ENCODE peak calls at places on chromosome 16, in five cellular contexts. One of them, this sample, is unnamed.

GRCh38 chr16:10076037-10076436 is 106.2 kb downstream of the GRIN2A start:
- DNase-seq in NCI-H1417: no peak
- DNase-seq in T-helper 9 cell: no peak
- DNase-seq in H7: no peak
- DNase-seq in foreskin fibroblast: no peak
- DNase-seq in this sample: no peak

GRCh38 chr16:80066805-80067580 is 466.5 kb upstream of the MAF start:
- DNase-seq in NCI-H1417: peak
- DNase-seq in T-helper 9 cell: no peak
- DNase-seq in H7: no peak
- DNase-seq in foreskin fibroblast: no peak
- DNase-seq in this sample: no peak

GRCh38 chr16:30874821-30875717 is 18.8 kb downstream of the BCL7C start:
- DNase-seq in NCI-H1417: peak
- DNase-seq in T-helper 9 cell: peak
- DNase-seq in H7: peak
- DNase-seq in foreskin fibroblast: peak
- DNase-seq in this sample: peak

GRCh38 chr16:3665508-3665907 is 11.0 kb downstream of the DNASE1 start:
- DNase-seq in NCI-H1417: no peak
- DNase-seq in T-helper 9 cell: no peak
- DNase-seq in H7: peak
- DNase-seq in foreskin fibroblast: no peak
- DNase-seq in this sample: no peak

GRCh38 chr16:73713817-73714495 is 582.7 kb upstream of the PSMD7 start:
- DNase-seq in NCI-H1417: no peak
- DNase-seq in T-helper 9 cell: no peak
- DNase-seq in H7: peak
- DNase-seq in foreskin fibroblast: no peak
- DNase-seq in this sample: peak

GRCh38 chr16:63907251-63907650 is 1214.6 kb downstream of the CDH11 start:
- DNase-seq in NCI-H1417: no peak
- DNase-seq in T-helper 9 cell: no peak
- DNase-seq in H7: no peak
- DNase-seq in foreskin fibroblast: no peak
- DNase-seq in this sample: no peak

GRCh38 chr16:47713225-47713595 is 252.1 kb downstream of the PHKB start:
- DNase-seq in NCI-H1417: no peak
- DNase-seq in T-helper 9 cell: no peak
- DNase-seq in H7: no peak
- DNase-seq in foreskin fibroblast: peak
- DNase-seq in this sample: no peak

GRCh38 chr16:637081-638018 is 1.2 kb upstream of the METTL26 start:
- DNase-seq in NCI-H1417: peak
- DNase-seq in T-helper 9 cell: peak
- DNase-seq in H7: peak
- DNase-seq in foreskin fibroblast: peak
- DNase-seq in this sample: peak

GRCh38 chr16:4261557-4262172 is 11.2 kb downstream of the TFAP4 start:
- DNase-seq in NCI-H1417: no peak
- DNase-seq in T-helper 9 cell: peak
- DNase-seq in H7: peak
- DNase-seq in foreskin fibroblast: peak
- DNase-seq in this sample: peak

GRCh38 chr16:86509759-86510464 is 415 bp upstream of the FOXF1 start:
- DNase-seq in NCI-H1417: peak
- DNase-seq in T-helper 9 cell: no peak
- DNase-seq in H7: peak
- DNase-seq in foreskin fibroblast: peak
- DNase-seq in this sample: peak

GRCh38 chr16:24206926-24207325 is 49.2 kb upstream of the CACNG3 start:
- DNase-seq in NCI-H1417: no peak
- DNase-seq in T-helper 9 cell: no peak
- DNase-seq in H7: no peak
- DNase-seq in foreskin fibroblast: no peak
- DNase-seq in this sample: no peak

GRCh38 chr16:87897563-87898505 is 28.5 kb upstream of the SLC7A5 start:
- DNase-seq in NCI-H1417: no peak
- DNase-seq in T-helper 9 cell: peak
- DNase-seq in H7: no peak
- DNase-seq in foreskin fibroblast: no peak
- DNase-seq in this sample: no peak

GRCh38 chr16:24070851-24071250 is 185.3 kb upstream of the CACNG3 start:
- DNase-seq in NCI-H1417: peak
- DNase-seq in T-helper 9 cell: no peak
- DNase-seq in H7: peak
- DNase-seq in foreskin fibroblast: no peak
- DNase-seq in this sample: peak

GRCh38 chr16:49640606-49641005 is 215.3 kb downstream of the ZNF423 start:
- DNase-seq in NCI-H1417: no peak
- DNase-seq in T-helper 9 cell: no peak
- DNase-seq in H7: peak
- DNase-seq in foreskin fibroblast: peak
- DNase-seq in this sample: no peak

GRCh38 chr16:66935319-66936011 is at the start of gene CES2:
- DNase-seq in NCI-H1417: no peak
- DNase-seq in T-helper 9 cell: no peak
- DNase-seq in H7: peak
- DNase-seq in foreskin fibroblast: peak
- DNase-seq in this sample: peak

GRCh38 chr16:74984194-74984669 is 691 bp downstream of the WDR59 start:
- DNase-seq in NCI-H1417: no peak
- DNase-seq in T-helper 9 cell: no peak
- DNase-seq in H7: no peak
- DNase-seq in foreskin fibroblast: peak
- DNase-seq in this sample: no peak

GRCh38 chr16:55622930-55623561 is 32.7 kb upstream of the SLC6A2 start:
- DNase-seq in NCI-H1417: peak
- DNase-seq in T-helper 9 cell: no peak
- DNase-seq in H7: peak
- DNase-seq in foreskin fibroblast: no peak
- DNase-seq in this sample: peak

GRCh38 chr16:81526935-81527334 is 82.3 kb downstream of the CMIP start:
- DNase-seq in NCI-H1417: no peak
- DNase-seq in T-helper 9 cell: no peak
- DNase-seq in H7: no peak
- DNase-seq in foreskin fibroblast: no peak
- DNase-seq in this sample: no peak

GRCh38 chr16:6021544-6021943 is 923.9 kb upstream of the EEF2KMT start:
- DNase-seq in NCI-H1417: no peak
- DNase-seq in T-helper 9 cell: no peak
- DNase-seq in H7: no peak
- DNase-seq in foreskin fibroblast: no peak
- DNase-seq in this sample: no peak

GRCh38 chr16:17463335-17463734 is 7.4 kb downstream of the XYLT1 start:
- DNase-seq in NCI-H1417: no peak
- DNase-seq in T-helper 9 cell: no peak
- DNase-seq in H7: no peak
- DNase-seq in foreskin fibroblast: no peak
- DNase-seq in this sample: no peak

GRCh38 chr16:70808371-70808770 is 7.4 kb upstream of the VAC14 start:
- DNase-seq in NCI-H1417: no peak
- DNase-seq in T-helper 9 cell: no peak
- DNase-seq in H7: no peak
- DNase-seq in foreskin fibroblast: no peak
- DNase-seq in this sample: no peak

GRCh38 chr16:30394603-30395154 is 541 bp upstream of the ZNF48 start:
- DNase-seq in NCI-H1417: peak
- DNase-seq in T-helper 9 cell: no peak
- DNase-seq in H7: peak
- DNase-seq in foreskin fibroblast: peak
- DNase-seq in this sample: peak

GRCh38 chr16:1052791-1053521 is 19.6 kb upstream of the SSTR5 start:
- DNase-seq in NCI-H1417: peak
- DNase-seq in T-helper 9 cell: no peak
- DNase-seq in H7: no peak
- DNase-seq in foreskin fibroblast: no peak
- DNase-seq in this sample: no peak

GRCh38 chr16:73113326-73113720 is 65.4 kb upstream of the ZFHX3 start:
- DNase-seq in NCI-H1417: no peak
- DNase-seq in T-helper 9 cell: no peak
- DNase-seq in H7: no peak
- DNase-seq in foreskin fibroblast: peak
- DNase-seq in this sample: no peak

GRCh38 chr16:2531371-2531695 is at the start of gene CEMP1:
- DNase-seq in NCI-H1417: no peak
- DNase-seq in T-helper 9 cell: no peak
- DNase-seq in H7: peak
- DNase-seq in foreskin fibroblast: no peak
- DNase-seq in this sample: no peak

GRCh38 chr16:1591306-1591705 is 20.6 kb downstream of the IFT140 start:
- DNase-seq in NCI-H1417: no peak
- DNase-seq in T-helper 9 cell: no peak
- DNase-seq in H7: no peak
- DNase-seq in foreskin fibroblast: no peak
- DNase-seq in this sample: no peak

GRCh38 chr16:63752347-63752746 is 1369.5 kb downstream of the CDH11 start:
- DNase-seq in NCI-H1417: no peak
- DNase-seq in T-helper 9 cell: no peak
- DNase-seq in H7: no peak
- DNase-seq in foreskin fibroblast: no peak
- DNase-seq in this sample: no peak

GRCh38 chr16:87713469-87714229 is 52.1 kb downstream of the KLHDC4 start:
- DNase-seq in NCI-H1417: no peak
- DNase-seq in T-helper 9 cell: peak
- DNase-seq in H7: no peak
- DNase-seq in foreskin fibroblast: no peak
- DNase-seq in this sample: no peak

GRCh38 chr16:15950167-15950854 is 895 bp downstream of the ABCC1 start:
- DNase-seq in NCI-H1417: peak
- DNase-seq in T-helper 9 cell: peak
- DNase-seq in H7: peak
- DNase-seq in foreskin fibroblast: peak
- DNase-seq in this sample: peak

GRCh38 chr16:70703041-70703834 is 17.4 kb upstream of the MTSS2 start:
- DNase-seq in NCI-H1417: peak
- DNase-seq in T-helper 9 cell: no peak
- DNase-seq in H7: peak
- DNase-seq in foreskin fibroblast: peak
- DNase-seq in this sample: peak